ENCODE peak calls at places on chromosomes 3 and 15, in four cellular contexts. Q is endothelial cell, Y is cardiac fibroblast, D is activated B cell treated with CpG ODN at 0.5 μM for 24 hours. G is an unnamed sample.

GRCh38 chr3:111080357-111080937 is 8.8 kb downstream of the NECTIN3 start:
- DNase-seq in Q (no peak), Y (peak), D (no peak), G (no peak)

GRCh38 chr3:184568918-184569829 is 7.6 kb downstream of the EPHB3 start:
- DNase-seq in Q (no peak), Y (peak), D (no peak), G (no peak)

GRCh38 chr3:42926310-42926709 is 20.4 kb downstream of the ZNF662 start:
- DNase-seq in Q (no peak), Y (no peak), D (no peak), G (no peak)

GRCh38 chr3:30203301-30203700 is 403.1 kb upstream of the TGFBR2 start:
- DNase-seq in Q (no peak), Y (peak), D (no peak), G (no peak)

GRCh38 chr3:124593442-124593829 is 136.8 kb upstream of the UMPS start:
- DNase-seq in Q (no peak), Y (no peak), D (no peak), G (no peak)

GRCh38 chr3:160921020-160921635 is 165.1 kb downstream of the PPM1L start:
- DNase-seq in Q (peak), Y (peak), D (no peak), G (no peak)

GRCh38 chr15:62462721-62463120 is 297.6 kb upstream of the C2CD4B start:
- DNase-seq in Q (no peak), Y (no peak), D (no peak), G (no peak)

GRCh38 chr15:42138968-42139386 is 17.5 kb downstream of the PLA2G4F start:
- DNase-seq in Q (no peak), Y (no peak), D (peak), G (peak)

GRCh38 chr3:80190051-80190450 is 422.3 kb upstream of the ROBO1 start:
- DNase-seq in Q (no peak), Y (peak), D (no peak), G (no peak)

GRCh38 chr3:188832961-188833615 is 338.7 kb upstream of the TPRG1 start:
- DNase-seq in Q (no peak), Y (peak), D (no peak), G (no peak)

GRCh38 chr15:50235794-50236193 is 29.7 kb downstream of the HDC start:
- DNase-seq in Q (no peak), Y (peak), D (no peak), G (no peak)

GRCh38 chr15:79439236-79439635 is 7.1 kb downstream of the MINAR1 start:
- DNase-seq in Q (no peak), Y (no peak), D (no peak), G (no peak)

GRCh38 chr3:34229871-34230270 is 431.4 kb downstream of the PDCD6IP start:
- DNase-seq in Q (no peak), Y (no peak), D (no peak), G (no peak)

GRCh38 chr3:172305552-172305951 is 142.7 kb downstream of the GHSR start:
- DNase-seq in Q (no peak), Y (peak), D (no peak), G (no peak)

GRCh38 chr3:65927576-65927975 is 111.1 kb downstream of the MAGI1 start:
- DNase-seq in Q (no peak), Y (no peak), D (no peak), G (no peak)

GRCh38 chr15:101646652-101647051 is 5.5 kb downstream of the TM2D3 start:
- DNase-seq in Q (no peak), Y (no peak), D (no peak), G (no peak)

GRCh38 chr3:44511238-44511567 is 33.7 kb upstream of the ZNF445 start:
- DNase-seq in Q (no peak), Y (peak), D (no peak), G (no peak)

GRCh38 chr15:34799149-34799824 is 3.9 kb upstream of the ACTC1 start:
- DNase-seq in Q (no peak), Y (no peak), D (no peak), G (peak)

GRCh38 chr3:105365536-105366301 is 990 bp upstream of the ALCAM start:
- DNase-seq in Q (no peak), Y (peak), D (no peak), G (no peak)

GRCh38 chr3:151011427-151011826 is 38.9 kb upstream of the CLRN1 start:
- DNase-seq in Q (no peak), Y (peak), D (no peak), G (no peak)

GRCh38 chr3:71129611-71130515 is 453.7 kb downstream of the FOXP1 start:
- DNase-seq in Q (no peak), Y (peak), D (no peak), G (no peak)

GRCh38 chr3:112333386-112334334 is 704 bp downstream of the CD200 start:
- DNase-seq in Q (peak), Y (peak), D (no peak), G (no peak)

GRCh38 chr3:9846931-9847488 is 3.2 kb upstream of the RPUSD3 start:
- DNase-seq in Q (no peak), Y (no peak), D (no peak), G (no peak)

GRCh38 chr3:188432826-188433525 is 279.0 kb downstream of the LPP start:
- DNase-seq in Q (no peak), Y (peak), D (no peak), G (no peak)

GRCh38 chr3:183937601-183938286 is 53.1 kb upstream of the PARL start:
- DNase-seq in Q (no peak), Y (no peak), D (no peak), G (no peak)

GRCh38 chr15:60417112-60417511 is 19.3 kb upstream of the ANXA2 start:
- DNase-seq in Q (no peak), Y (no peak), D (no peak), G (no peak)

GRCh38 chr3:96813134-96813819 is 1.1 kb upstream of the EPHA6 start:
- DNase-seq in Q (peak), Y (peak), D (no peak), G (peak)

GRCh38 chr3:129575233-129575986 is 31.1 kb downstream of the PLXND1 start:
- DNase-seq in Q (no peak), Y (no peak), D (no peak), G (no peak)
- TF ChIP-seq CTCF in Q (no peak), Y (no peak), D (no peak), G (no peak)

GRCh38 chr3:49856181-49857005 is at the start of gene TRAIP:
- DNase-seq in Q (peak), Y (peak), D (peak), G (no peak)
- TF ChIP-seq CTCF in Q (no peak), Y (no peak), D (no peak), G (peak)

GRCh38 chr3:197393711-197394110 is 95.3 kb upstream of the DLG1 start:
- DNase-seq in Q (no peak), Y (no peak), D (no peak), G (no peak)

GRCh38 chr3:197392961-197393360 is 94.5 kb upstream of the DLG1 start:
- DNase-seq in Q (no peak), Y (peak), D (no peak), G (no peak)

GRCh38 chr3:197397812-197398211 is 99.4 kb upstream of the DLG1 start:
- DNase-seq in Q (no peak), Y (no peak), D (no peak), G (no peak)

GRCh38 chr3:197398301-197398878 is 100.0 kb upstream of the DLG1 start:
- DNase-seq in Q (no peak), Y (no peak), D (no peak), G (no peak)

DNA sequence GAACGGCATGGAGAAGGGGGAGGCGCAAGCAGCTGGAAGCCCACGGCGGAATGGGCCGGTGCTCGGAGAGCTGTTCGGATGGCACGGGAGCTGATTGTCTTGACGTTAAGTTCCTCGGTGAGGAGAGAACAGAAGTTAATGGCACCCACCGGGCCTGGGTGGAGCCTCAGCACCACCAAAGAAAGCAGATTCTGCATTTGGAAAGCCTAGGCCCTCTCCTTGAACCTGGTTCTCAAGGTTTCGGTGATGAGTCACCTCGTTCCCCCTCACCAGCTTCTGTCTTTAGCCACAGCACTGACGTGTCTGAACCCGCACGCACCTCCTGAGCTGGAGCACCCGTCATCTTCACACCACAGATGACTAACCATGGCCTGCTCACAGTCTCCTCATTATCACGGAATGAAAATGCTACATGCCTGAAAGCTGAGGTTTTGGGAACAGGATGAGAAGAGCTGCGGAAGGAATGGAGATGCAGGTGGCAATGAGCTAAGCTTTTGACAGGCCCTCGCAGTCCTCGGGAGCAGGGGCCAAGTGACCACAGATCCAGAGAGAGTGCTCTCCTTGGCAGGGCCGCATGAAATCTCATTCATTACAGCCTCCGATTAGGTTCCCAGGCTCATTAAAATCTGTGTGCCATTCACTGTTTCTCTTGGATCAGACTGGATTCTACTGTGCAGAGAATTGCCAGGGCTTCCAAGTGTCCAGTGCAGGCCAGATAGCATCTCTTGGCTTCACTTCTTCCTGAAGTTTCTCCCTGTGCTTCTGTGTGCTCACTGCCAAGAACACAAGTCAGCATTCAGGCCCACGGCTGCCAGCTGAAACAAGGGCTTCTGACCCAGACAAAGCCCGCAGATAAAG is 96.3 kb upstream of the DLG1 start:
- DNase-seq in Q (no peak), Y (peak), D (no peak), G (no peak)
- TF ChIP-seq CTCF in Q (no peak), Y (no peak), D (no peak), G (no peak)

DNA sequence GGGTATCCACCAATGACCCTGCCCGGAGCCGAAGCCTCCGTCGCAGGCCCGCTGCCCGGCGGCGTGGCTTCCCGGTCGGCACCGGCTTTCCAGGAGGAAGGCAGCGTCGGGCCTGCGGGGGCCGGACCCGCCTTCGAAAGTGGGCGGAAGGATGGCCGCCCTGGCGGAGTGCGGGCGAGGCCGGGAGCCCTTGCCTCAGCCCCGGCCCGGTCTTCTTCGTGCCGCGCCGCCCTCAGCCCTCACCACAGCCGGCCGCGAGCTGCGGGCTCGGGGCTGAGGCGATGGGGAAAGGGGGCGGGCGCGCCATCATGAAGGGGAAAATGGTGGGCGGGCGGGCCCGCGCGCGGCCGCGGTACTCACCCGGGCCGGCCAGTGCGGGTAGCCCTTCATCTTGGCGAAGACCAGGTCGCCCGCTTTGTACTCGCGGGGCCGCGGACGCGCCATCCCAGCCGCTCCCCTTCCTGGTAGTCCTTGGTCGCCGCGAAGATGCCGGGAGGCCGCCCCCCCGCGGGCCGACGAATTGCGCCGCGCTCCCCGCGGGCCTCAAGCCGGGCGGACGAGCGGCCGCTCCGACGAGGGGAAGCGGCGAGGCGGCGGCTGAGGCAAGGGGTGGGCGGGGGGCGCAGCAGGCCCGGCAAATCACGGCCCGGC is 527 bp downstream of the HDGFL3 start:
- DNase-seq in Q (peak), Y (peak), D (peak), G (no peak)
- TF ChIP-seq CTCF in Q (no peak), Y (no peak), D (no peak), G (no peak)

G was measured in chondrocyte.